ENCODE peak calls at places on chromosomes 13 and 19, in six cellular contexts. M is astrocyte of the spinal cord; T is cardiac muscle cell; Y is AG09309; L is ELF-1; O is central memory CD8-positive, alpha-beta T cell. Q is an unnamed sample.

GRCh38 chr13:104140557-104140956 is 1074.3 kb upstream of the SLC10A2 start:
- DNase-seq in M (peak), T (peak), Y (no peak), L (no peak), O (no peak), Q (no peak)

GRCh38 chr13:21310220-21310619 is 133.8 kb downstream of the MRPL57 start:
- DNase-seq in M (no peak), T (no peak), Y (peak), L (no peak), O (no peak), Q (peak)

GRCh38 chr19:54245936-54246335 is 3.3 kb upstream of the LILRA6 start:
- DNase-seq in M (no peak), T (no peak), Y (no peak), L (no peak), O (no peak), Q (no peak)

GRCh38 chr13:28489536-28489935 is 5.4 kb downstream of the FLT1 start:
- DNase-seq in M (no peak), T (peak), Y (peak), L (no peak), O (no peak), Q (no peak)

GRCh38 chr13:33577037-33577436 is 240.9 kb upstream of the RFC3 start:
- DNase-seq in M (no peak), T (peak), Y (no peak), L (no peak), O (no peak), Q (no peak)

GRCh38 chr13:99431927-99432636 is 69.2 kb upstream of the TM9SF2 start:
- DNase-seq in M (no peak), T (no peak), Y (no peak), L (no peak), O (no peak), Q (no peak)

GRCh38 chr13:19179916-19180315 is 1.7 kb downstream of the TUBA3C start:
- DNase-seq in M (no peak), T (no peak), Y (no peak), L (no peak), O (no peak), Q (no peak)

GRCh38 chr19:34645551-34645950 is 31.4 kb downstream of the SCGB2B2 start:
- DNase-seq in M (no peak), T (no peak), Y (no peak), L (no peak), O (no peak), Q (no peak)

GRCh38 chr19:41541990-41542584 is 33.9 kb upstream of the CEACAM21 start:
- DNase-seq in M (peak), T (peak), Y (no peak), L (peak), O (peak), Q (peak)

GRCh38 chr19:49655570-49656455 is 9.8 kb downstream of the IRF3 start:
- DNase-seq in M (no peak), T (no peak), Y (no peak), L (no peak), O (no peak), Q (no peak)

GRCh38 chr13:44011036-44011435 is 131.3 kb downstream of the LACC1 start:
- DNase-seq in M (no peak), T (no peak), Y (no peak), L (no peak), O (no peak), Q (no peak)

GRCh38 chr19:13557756-13558398 is 51.6 kb upstream of the CACNA1A start:
- DNase-seq in M (no peak), T (no peak), Y (no peak), L (peak), O (no peak), Q (peak)

GRCh38 chr13:65456150-65456912 is 1773.8 kb downstream of the PCDH9 start:
- DNase-seq in M (no peak), T (no peak), Y (no peak), L (no peak), O (no peak), Q (peak)

GRCh38 chr13:101018720-101019119 is 344.1 kb upstream of the TMTC4 start:
- DNase-seq in M (peak), T (no peak), Y (no peak), L (no peak), O (no peak), Q (no peak)

GRCh38 chr19:38850976-38851621 is 1.3 kb upstream of the HNRNPL start:
- DNase-seq in M (no peak), T (no peak), Y (no peak), L (peak), O (no peak), Q (no peak)

GRCh38 chr19:17893766-17894165 is 22.0 kb downstream of the SLC5A5 start:
- DNase-seq in M (no peak), T (no peak), Y (no peak), L (no peak), O (no peak), Q (no peak)